ENCODE peak calls at places on chromosomes 6 and 20, in seven cellular contexts. V is MCF 10A, Y is GM12891, I is suprapubic skin, P is C1 segment of cervical spinal cord, R is AG08396, T is M059J. H is an unnamed sample.

GRCh38 chr6:161308075-161308655 is 34.3 kb upstream of the AGPAT4 start:
- DNase-seq in V (no peak), Y (no peak), I (no peak), P (no peak), R (no peak), T (no peak), H (no peak)

GRCh38 chr6:89291256-89291819 is 23.8 kb downstream of the GABRR2 start:
- DNase-seq in V (no peak), Y (no peak), I (no peak), P (no peak), R (no peak), T (no peak), H (no peak)

GRCh38 chr6:47197672-47198640 is 111.7 kb downstream of the TNFRSF21 start:
- DNase-seq in V (no peak), Y (no peak), I (no peak), P (no peak), R (no peak), T (no peak), H (no peak)

GRCh38 chr20:12049125-12049524 is 131.4 kb downstream of the BTBD3 start:
- DNase-seq in V (no peak), Y (no peak), I (peak), P (no peak), R (peak), T (peak), H (no peak)

GRCh38 chr6:147834377-147834776 is 325.9 kb downstream of the SAMD5 start:
- DNase-seq in V (no peak), Y (no peak), I (no peak), P (no peak), R (no peak), T (no peak), H (no peak)

GRCh38 chr6:17360564-17360963 is 32.8 kb upstream of the CAP2 start:
- DNase-seq in V (no peak), Y (no peak), I (no peak), P (no peak), R (no peak), T (no peak), H (no peak)

GRCh38 chr20:41643504-41643938 is 25.3 kb upstream of the CHD6 start:
- DNase-seq in V (peak), Y (no peak), I (no peak), P (no peak), R (peak), T (peak), H (peak)

GRCh38 chr20:24622856-24623255 is 153.4 kb downstream of the SYNDIG1 start:
- DNase-seq in V (no peak), Y (no peak), I (no peak), P (no peak), R (no peak), T (no peak), H (no peak)

GRCh38 chr6:135144678-135145508 is 36.2 kb upstream of the MYB start:
- DNase-seq in V (peak), Y (no peak), I (no peak), P (no peak), R (no peak), T (peak), H (peak)

GRCh38 chr20:32737371-32738223 is 5.7 kb downstream of the COMMD7 start:
- DNase-seq in V (peak), Y (no peak), I (no peak), P (no peak), R (peak), T (peak), H (peak)